ENCODE peak calls at places on chromosome 20, in seven cellular contexts. One of them, this sample, is unnamed.

GRCh38 chr20:42678895-42679294 is 510.8 kb downstream of the PTPRT start:
- DNase-seq in heart right ventricle: no peak
- DNase-seq in occipital lobe: no peak
- DNase-seq in NAMALWA: peak
- DNase-seq in non-pigmented ciliary epithelial cell: no peak
- DNase-seq in activated CD8-positive, alpha-beta memory T cell treated with anti-CD3 and anti-CD28 coated beads for 1 hour: no peak
- DNase-seq in lower leg skin: no peak
- DNase-seq in this sample: no peak

GRCh38 chr20:8089668-8090067 is 42.4 kb upstream of the PLCB1 start:
- DNase-seq in occipital lobe: no peak
- DNase-seq in non-pigmented ciliary epithelial cell: no peak
- DNase-seq in heart right ventricle: no peak
- DNase-seq in NAMALWA: no peak
- DNase-seq in lower leg skin: no peak
- DNase-seq in activated CD8-positive, alpha-beta memory T cell treated with anti-CD3 and anti-CD28 coated beads for 1 hour: no peak
- DNase-seq in this sample: no peak

GRCh38 chr20:43576108-43576507 is 14.6 kb upstream of the IFT52 start:
- DNase-seq in occipital lobe: no peak
- DNase-seq in activated CD8-positive, alpha-beta memory T cell treated with anti-CD3 and anti-CD28 coated beads for 1 hour: no peak
- DNase-seq in non-pigmented ciliary epithelial cell: no peak
- DNase-seq in NAMALWA: no peak
- DNase-seq in heart right ventricle: peak
- DNase-seq in lower leg skin: no peak
- DNase-seq in this sample: no peak

GRCh38 chr20:62602550-62602949 is 39.8 kb upstream of the SLCO4A1 start:
- DNase-seq in NAMALWA: no peak
- DNase-seq in activated CD8-positive, alpha-beta memory T cell treated with anti-CD3 and anti-CD28 coated beads for 1 hour: no peak
- DNase-seq in lower leg skin: peak
- DNase-seq in heart right ventricle: no peak
- DNase-seq in occipital lobe: no peak
- DNase-seq in non-pigmented ciliary epithelial cell: no peak
- DNase-seq in this sample: no peak

GRCh38 chr20:40160151-40160550 is 528.9 kb downstream of the MAFB start:
- DNase-seq in activated CD8-positive, alpha-beta memory T cell treated with anti-CD3 and anti-CD28 coated beads for 1 hour: no peak
- DNase-seq in occipital lobe: no peak
- DNase-seq in lower leg skin: peak
- DNase-seq in non-pigmented ciliary epithelial cell: peak
- DNase-seq in NAMALWA: peak
- DNase-seq in heart right ventricle: peak
- DNase-seq in this sample: peak

GRCh38 chr20:20052074-20052970 is at the start of the genes CFAP61 and CRNKL1:
- DNase-seq in heart right ventricle: peak
- DNase-seq in lower leg skin: peak
- DNase-seq in NAMALWA: peak
- DNase-seq in non-pigmented ciliary epithelial cell: peak
- DNase-seq in occipital lobe: peak
- DNase-seq in activated CD8-positive, alpha-beta memory T cell treated with anti-CD3 and anti-CD28 coated beads for 1 hour: peak
- DNase-seq in this sample: peak

GRCh38 chr20:46963196-46963529 is 68.5 kb downstream of the EYA2 start:
- DNase-seq in NAMALWA: no peak
- DNase-seq in heart right ventricle: no peak
- DNase-seq in activated CD8-positive, alpha-beta memory T cell treated with anti-CD3 and anti-CD28 coated beads for 1 hour: no peak
- DNase-seq in non-pigmented ciliary epithelial cell: no peak
- DNase-seq in occipital lobe: no peak
- DNase-seq in lower leg skin: no peak
- DNase-seq in this sample: no peak

GRCh38 chr20:37251836-37252477 is 9.7 kb downstream of the GHRH start:
- DNase-seq in heart right ventricle: no peak
- DNase-seq in lower leg skin: no peak
- DNase-seq in occipital lobe: no peak
- DNase-seq in NAMALWA: no peak
- DNase-seq in activated CD8-positive, alpha-beta memory T cell treated with anti-CD3 and anti-CD28 coated beads for 1 hour: no peak
- DNase-seq in non-pigmented ciliary epithelial cell: no peak
- DNase-seq in this sample: no peak

GRCh38 chr20:23368316-23369110 is 6.5 kb downstream of the GZF1 start:
- DNase-seq in occipital lobe: no peak
- DNase-seq in NAMALWA: no peak
- DNase-seq in non-pigmented ciliary epithelial cell: no peak
- DNase-seq in activated CD8-positive, alpha-beta memory T cell treated with anti-CD3 and anti-CD28 coated beads for 1 hour: no peak
- DNase-seq in lower leg skin: no peak
- DNase-seq in heart right ventricle: no peak
- DNase-seq in this sample: no peak

GRCh38 chr20:35954907-35955251 is 577 bp upstream of the SCAND1 start:
- DNase-seq in heart right ventricle: no peak
- DNase-seq in activated CD8-positive, alpha-beta memory T cell treated with anti-CD3 and anti-CD28 coated beads for 1 hour: no peak
- DNase-seq in lower leg skin: no peak
- DNase-seq in non-pigmented ciliary epithelial cell: peak
- DNase-seq in occipital lobe: no peak
- DNase-seq in NAMALWA: peak
- DNase-seq in this sample: peak